ENCODE peak calls at places on chromosomes 13 and 19, in eight cellular contexts. G, O, U, Z, A, X, C and R are unnamed samples.

GRCh38 chr19:10092648-10093294 is 6.7 kb downstream of the SHFL start:
- DNase-seq in G (no peak), O (no peak), U (no peak), Z (no peak), A (no peak), X (no peak), C (no peak), R (no peak)

GRCh38 chr13:36385471-36385870 is 39.3 kb upstream of the SPART start:
- DNase-seq in G (peak; percentile 58), O (no peak), U (no peak), Z (peak; percentile 53), A (no peak), X (no peak), C (no peak), R (no peak)

GRCh38 chr13:48586591-48587103 is 53.8 kb upstream of the RCBTB2 start:
- DNase-seq in G (peak; percentile 71), O (peak; percentile 70), U (no peak), Z (peak; percentile 65), A (no peak), X (no peak), C (no peak), R (no peak)

GRCh38 chr19:30363073-30363472 is 9.1 kb upstream of the ZNF536 start:
- DNase-seq in G (no peak), O (no peak), U (no peak), Z (no peak), A (no peak), X (no peak), C (no peak), R (no peak)

GRCh38 chr13:49625392-49626137 is 2.7 kb upstream of the ARL11 start:
- DNase-seq in G (no peak), O (peak; percentile 56), U (peak; percentile 85), Z (no peak), A (peak; percentile 80), X (no peak), C (no peak), R (no peak)

GRCh38 chr19:33100894-33101644 is 20.1 kb downstream of the GPATCH1 start:
- DNase-seq in G (no peak), O (no peak), U (no peak), Z (no peak), A (peak; percentile 97), X (no peak), C (no peak), R (no peak)

GRCh38 chr19:38250821-38251563 is 5.2 kb downstream of the PPP1R14A start:
- DNase-seq in G (no peak), O (peak; percentile 89), U (peak; percentile 73), Z (no peak), A (peak; percentile 82), X (no peak), C (peak; percentile 47), R (no peak)

GRCh38 chr19:52896431-52897148 is 845 bp downstream of the ZNF320 start:
- DNase-seq in G (peak; percentile 26), O (peak; percentile 46), U (peak; percentile 66), Z (peak; percentile 5), A (no peak), X (no peak), C (peak; percentile 9), R (no peak)

GRCh38 chr13:73939071-73939380 is 195.2 kb downstream of the KLF12 start:
- DNase-seq in G (peak; percentile 36), O (no peak), U (no peak), Z (peak; percentile 20), A (no peak), X (no peak), C (no peak), R (no peak)

GRCh38 chr13:73941752-73942151 is 192.5 kb downstream of the KLF12 start:
- DNase-seq in G (no peak), O (no peak), U (no peak), Z (no peak), A (no peak), X (no peak), C (no peak), R (no peak)

GRCh38 chr13:73938375-73939070 is 195.7 kb downstream of the KLF12 start:
- DNase-seq in G (peak; percentile 95), O (no peak), U (no peak), Z (peak; percentile 93), A (no peak), X (no peak), C (no peak), R (no peak)

GRCh38 chr13:73940098-73940497 is 194.1 kb downstream of the KLF12 start:
- DNase-seq in G (no peak), O (peak; percentile 72), U (no peak), Z (no peak), A (no peak), X (no peak), C (no peak), R (no peak)

GRCh38 chr13:73939603-73940002 is 194.6 kb downstream of the KLF12 start:
- DNase-seq in G (no peak), O (no peak), U (no peak), Z (no peak), A (no peak), X (no peak), C (no peak), R (no peak)
- H3K27ac ChIP-seq in G (no peak overlapping the region), O (peak overlapping the region; percentile 44), U (no peak overlapping the region), Z (no peak overlapping the region), A (no peak overlapping the region), X (no peak overlapping the region), C (no peak overlapping the region), R (no peak overlapping the region)

DNA sequence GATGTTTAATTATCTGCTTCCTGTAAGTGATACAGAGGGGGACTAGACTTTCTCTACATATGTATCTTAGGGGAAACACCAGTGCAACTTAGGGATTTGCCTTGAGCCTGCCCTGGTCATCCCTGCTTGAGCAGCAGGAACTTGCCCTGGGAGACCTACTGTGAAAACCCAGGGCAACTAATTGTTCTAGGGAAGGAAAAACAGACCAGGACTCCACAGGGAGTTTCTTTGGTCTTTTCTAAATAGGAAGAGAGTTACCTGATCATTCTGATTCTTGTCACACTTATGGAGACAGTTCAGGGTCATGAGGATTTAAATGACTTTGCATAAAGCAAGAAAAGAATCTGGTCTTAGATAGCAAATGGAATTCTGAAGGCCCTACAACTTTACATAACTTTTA is 89.1 kb downstream of the WASF3 start:
- DNase-seq in G (no peak), O (no peak), U (no peak), Z (no peak), A (no peak), X (no peak), C (no peak), R (no peak)
- H3K27me3 ChIP-seq in G (no peaks in the 10 kb centered on the region), O (no peaks in the 10 kb centered on the region), U (no peaks in the 10 kb centered on the region), Z (no peaks in the 10 kb centered on the region), A (no peaks in the 10 kb centered on the region), X (no peaks in the 10 kb centered on the region), C (no peaks in the 10 kb centered on the region), R (peaks cover 7% of the 10 kb centered on the region)

GRCh38 chr19:43607238-43608205 is 4.4 kb upstream of the SRRM5 start:
- DNase-seq in G (no peak), O (no peak), U (no peak), Z (no peak), A (no peak), X (no peak), C (no peak), R (no peak)

GRCh38 chr19:43610493-43610892 is 1.4 kb upstream of the SRRM5 start:
- DNase-seq in G (peak; percentile 9), O (no peak), U (no peak), Z (no peak), A (no peak), X (no peak), C (no peak), R (no peak)

GRCh38 chr19:43612374-43612773 is 486 bp downstream of the SRRM5 start:
- DNase-seq in G (no peak), O (no peak), U (no peak), Z (no peak), A (no peak), X (no peak), C (no peak), R (no peak)

GRCh38 chr19:43611788-43612187 is at the start of gene SRRM5:
- DNase-seq in G (no peak), O (no peak), U (no peak), Z (no peak), A (no peak), X (no peak), C (no peak), R (no peak)

DNA sequence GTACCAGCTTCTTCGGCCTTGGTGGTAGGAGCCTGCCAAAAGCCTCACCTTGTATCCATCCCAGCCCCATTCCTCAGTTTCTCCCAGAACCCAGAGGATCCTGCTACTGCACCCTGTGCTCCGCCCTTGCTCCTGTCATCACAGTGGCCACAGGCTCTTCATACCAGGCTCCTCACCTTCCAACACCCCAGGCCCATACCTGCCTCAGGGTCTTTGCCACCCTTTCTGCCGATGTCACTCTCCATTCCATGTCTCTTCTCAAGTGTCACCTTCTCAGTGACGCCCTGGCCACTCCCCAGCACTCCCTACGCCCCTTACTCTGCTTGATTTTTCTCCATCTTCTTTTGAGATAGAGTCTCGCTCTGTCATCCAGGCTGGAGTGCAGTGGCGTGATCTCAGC is 2.0 kb upstream of the SRRM5 start:
- DNase-seq in G (no peak), O (no peak), U (no peak), Z (no peak), A (no peak), X (no peak), C (no peak), R (no peak)
- H3K9me3 ChIP-seq in G (no peaks in the 10 kb centered on the region), O (no peaks in the 10 kb centered on the region), U (no peaks in the 10 kb centered on the region), Z (no peaks in the 10 kb centered on the region), A (no peaks in the 10 kb centered on the region), X (no peaks in the 10 kb centered on the region), C (no peaks in the 10 kb centered on the region), R (no peaks in the 10 kb centered on the region)

GRCh38 chr19:45117167-45117594 is 24.2 kb downstream of the PPP1R37 start:
- DNase-seq in G (peak; percentile 58), O (no peak), U (peak; percentile 80), Z (peak; percentile 37), A (no peak), X (no peak), C (no peak), R (no peak)
- H3K27ac ChIP-seq in G (no peak overlapping the region), O (no peak overlapping the region), U (no peak overlapping the region), Z (no peak overlapping the region), A (no peak overlapping the region), X (no peak overlapping the region), C (no peak overlapping the region), R (no peak overlapping the region)

GRCh38 chr13:82341116-82341515 is 1541.2 kb downstream of the SLITRK1 start:
- DNase-seq in G (no peak), O (no peak), U (no peak), Z (no peak), A (no peak), X (no peak), C (no peak), R (no peak)
- H3K27me3 ChIP-seq in G (no peaks in the 10 kb centered on the region), O (no peaks in the 10 kb centered on the region), U (no peaks in the 10 kb centered on the region), Z (no peaks in the 10 kb centered on the region), A (no peaks in the 10 kb centered on the region), X (no peaks in the 10 kb centered on the region), C (no peaks in the 10 kb centered on the region), R (no peaks in the 10 kb centered on the region)

DNA sequence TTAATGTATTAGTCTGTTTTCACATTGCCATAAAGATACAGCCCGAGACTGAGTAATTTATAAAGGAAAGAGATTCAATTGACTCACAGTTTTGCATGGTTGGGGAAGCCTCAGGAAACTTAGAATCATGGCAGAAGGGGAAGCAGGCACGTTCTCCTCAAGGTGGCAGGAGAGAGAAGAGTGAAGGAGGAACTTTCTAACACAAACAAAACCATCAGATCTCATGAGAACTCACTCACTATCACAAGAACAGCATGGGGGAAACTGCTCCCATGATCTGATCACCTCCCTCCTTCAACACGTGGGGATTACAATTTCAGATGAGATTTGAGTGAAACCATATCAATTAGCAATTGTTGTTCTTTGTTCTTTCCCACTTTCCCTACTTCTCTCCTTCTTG is 689.0 kb upstream of the SLITRK1 start:
- DNase-seq in G (no peak), O (no peak), U (no peak), Z (no peak), A (no peak), X (no peak), C (no peak), R (no peak)
- H3K9me3 ChIP-seq in G (no peaks in the 10 kb centered on the region), O (no peaks in the 10 kb centered on the region), U (no peaks in the 10 kb centered on the region), Z (no peaks in the 10 kb centered on the region), A (peaks cover 3% of the 10 kb centered on the region), X (no peaks in the 10 kb centered on the region), C (no peaks in the 10 kb centered on the region), R (no peaks in the 10 kb centered on the region)

GRCh38 chr19:55086730-55087541 is 11.3 kb downstream of the EPS8L1 start:
- DNase-seq in G (peak; percentile 89), O (peak; percentile 98), U (peak; percentile 95), Z (peak; percentile 84), A (no peak), X (peak; percentile 94), C (peak; percentile 87), R (peak; percentile 49)
- H3K27ac ChIP-seq in G (no peak overlapping the region), O (peak overlapping the region; percentile 66), U (no peak overlapping the region), Z (no peak overlapping the region), A (no peak overlapping the region), X (no peak overlapping the region), C (no peak overlapping the region), R (no peak overlapping the region)